ENCODE peak calls at places on chromosomes 3 and 15, in five cellular contexts. W, C, V, G and M are unnamed samples.

GRCh38 chr15:90819850-90820249 is 48.5 kb upstream of the FURIN start:
- DNase-seq in V (no peak), G (no peak), C (no peak), W (no peak), M (no peak)

GRCh38 chr15:45705510-45706473 is 71.0 kb downstream of the SQOR start:
- DNase-seq in G (peak), W (peak), V (peak), C (peak), M (peak)

GRCh38 chr3:159828542-159828943 is 160.1 kb upstream of the IL12A start:
- DNase-seq in V (no peak), G (peak), C (no peak), W (no peak), M (no peak)

GRCh38 chr3:150365132-150365604 is 42.9 kb upstream of the TSC22D2 start:
- DNase-seq in C (no peak), W (no peak), G (peak), V (no peak), M (no peak)

GRCh38 chr3:186930639-186931486 is 537 bp downstream of the ST6GAL1 start:
- DNase-seq in C (peak), V (peak), G (peak), W (peak), M (no peak)

GRCh38 chr15:40594429-40594836 is 384 bp downstream of the KNL1 start:
- DNase-seq in G (peak), V (no peak), C (peak), W (no peak), M (no peak)

GRCh38 chr3:128054363-128054762 is 2.1 kb downstream of the SEC61A1 start:
- DNase-seq in W (no peak), G (no peak), C (no peak), V (no peak), M (no peak)

GRCh38 chr3:60536420-60536819 is 714.8 kb downstream of the FHIT start:
- DNase-seq in C (no peak), G (no peak), W (peak), V (no peak), M (no peak)

GRCh38 chr3:101849714-101850326 is 506 bp downstream of the NFKBIZ start:
- DNase-seq in C (peak), W (no peak), V (peak), G (peak), M (peak)

GRCh38 chr3:10396083-10396482 is 75.2 kb upstream of the SEC13 start:
- DNase-seq in V (no peak), W (no peak), C (no peak), G (peak), M (no peak)

GRCh38 chr3:79866162-79866561 is 98.4 kb upstream of the ROBO1 start:
- DNase-seq in W (no peak), G (no peak), C (no peak), V (no peak), M (no peak)